ENCODE peak calls at places on chromosome 11, in four cellular contexts. T is cardiac muscle cell, C is mucosa of descending colon, F is body of pancreas. R is an unnamed sample.

GRCh38 chr11:119432484-119433368 is 9.8 kb upstream of the THY1 start:
- DNase-seq in F (peak; percentile 41), C (no peak), T (peak; percentile 84), R (no peak)

GRCh38 chr11:122019908-122020694 is 95.9 kb downstream of the BLID start:
- DNase-seq in T (no peak), C (no peak), F (no peak), R (no peak)

GRCh38 chr11:44286911-44287310 is 23.0 kb downstream of the ALX4 start:
- DNase-seq in T (no peak), F (no peak), C (no peak), R (no peak)

GRCh38 chr11:22276535-22276934 is 61.6 kb upstream of the SLC17A6 start:
- DNase-seq in T (no peak), C (no peak), F (no peak), R (no peak)

GRCh38 chr11:134679592-134679991 is 267.6 kb upstream of the B3GAT1 start:
- DNase-seq in F (no peak), C (no peak), T (no peak), R (no peak)

GRCh38 chr11:6612008-6612815 is at the start of gene TAF10:
- DNase-seq in T (peak; percentile 98), F (peak; percentile 99), C (peak; percentile 99), R (peak; percentile 99)

GRCh38 chr11:126334665-126335462 is 20.6 kb upstream of the ST3GAL4 start:
- DNase-seq in F (no peak), C (peak; percentile 12), T (no peak), R (peak; percentile 22)

GRCh38 chr11:71095294-71095850 is 157.0 kb downstream of the SHANK2 start:
- DNase-seq in F (no peak), T (no peak), C (peak; percentile 5), R (no peak)

GRCh38 chr11:117239295-117239694 is 6.8 kb downstream of the RNF214 start:
- DNase-seq in T (peak; percentile 91), C (no peak), F (no peak), R (no peak)

GRCh38 chr11:31656051-31656450 is 146.5 kb downstream of the ELP4 start:
- DNase-seq in F (no peak), T (peak; percentile 18), C (no peak), R (no peak)

GRCh38 chr11:69240332-69241074 is 53.5 kb upstream of the MYEOV start:
- DNase-seq in T (peak; percentile 45), F (peak; percentile 33), C (no peak), R (no peak)

GRCh38 chr11:100778386-100778785 is 91.3 kb downstream of the ARHGAP42 start:
- DNase-seq in F (no peak), C (no peak), T (no peak), R (no peak)

GRCh38 chr11:88246680-88247079 is 71.4 kb upstream of the RAB38 start:
- DNase-seq in C (no peak), T (peak; percentile 75), F (peak; percentile 9), R (no peak)

GRCh38 chr11:85941380-85941973 is 86.3 kb downstream of the CCDC83 start:
- DNase-seq in F (peak; percentile 57), T (peak; percentile 86), C (no peak), R (peak; percentile 63)

GRCh38 chr11:125593113-125593761 is 585 bp downstream of the STT3A start:
- DNase-seq in T (peak; percentile 46), F (peak; percentile 24), C (no peak), R (no peak)

GRCh38 chr11:35750315-35750714 is 87.7 kb downstream of the TRIM44 start:
- DNase-seq in C (no peak), T (no peak), F (no peak), R (no peak)

GRCh38 chr11:554824-555499 is 5.6 kb downstream of the LMNTD2 start:
- DNase-seq in C (peak; percentile 87), F (peak; percentile 83), T (peak; percentile 45), R (peak; percentile 55)

GRCh38 chr11:61737131-61737530 is 15.3 kb upstream of the MYRF start:
- DNase-seq in T (no peak), F (no peak), C (no peak), R (no peak)

GRCh38 chr11:15123849-15124248 is 9.1 kb downstream of the INSC start:
- DNase-seq in C (no peak), F (no peak), T (peak; percentile 54), R (no peak)

GRCh38 chr11:40030867-40031266 is 1428.6 kb downstream of the LRRC4C start:
- DNase-seq in C (no peak), T (no peak), F (no peak), R (no peak)

GRCh38 chr11:13010737-13011342 is 1.7 kb downstream of the RASSF10 start:
- DNase-seq in T (peak; percentile 6), F (no peak), C (peak; percentile 49), R (no peak)

DNA sequence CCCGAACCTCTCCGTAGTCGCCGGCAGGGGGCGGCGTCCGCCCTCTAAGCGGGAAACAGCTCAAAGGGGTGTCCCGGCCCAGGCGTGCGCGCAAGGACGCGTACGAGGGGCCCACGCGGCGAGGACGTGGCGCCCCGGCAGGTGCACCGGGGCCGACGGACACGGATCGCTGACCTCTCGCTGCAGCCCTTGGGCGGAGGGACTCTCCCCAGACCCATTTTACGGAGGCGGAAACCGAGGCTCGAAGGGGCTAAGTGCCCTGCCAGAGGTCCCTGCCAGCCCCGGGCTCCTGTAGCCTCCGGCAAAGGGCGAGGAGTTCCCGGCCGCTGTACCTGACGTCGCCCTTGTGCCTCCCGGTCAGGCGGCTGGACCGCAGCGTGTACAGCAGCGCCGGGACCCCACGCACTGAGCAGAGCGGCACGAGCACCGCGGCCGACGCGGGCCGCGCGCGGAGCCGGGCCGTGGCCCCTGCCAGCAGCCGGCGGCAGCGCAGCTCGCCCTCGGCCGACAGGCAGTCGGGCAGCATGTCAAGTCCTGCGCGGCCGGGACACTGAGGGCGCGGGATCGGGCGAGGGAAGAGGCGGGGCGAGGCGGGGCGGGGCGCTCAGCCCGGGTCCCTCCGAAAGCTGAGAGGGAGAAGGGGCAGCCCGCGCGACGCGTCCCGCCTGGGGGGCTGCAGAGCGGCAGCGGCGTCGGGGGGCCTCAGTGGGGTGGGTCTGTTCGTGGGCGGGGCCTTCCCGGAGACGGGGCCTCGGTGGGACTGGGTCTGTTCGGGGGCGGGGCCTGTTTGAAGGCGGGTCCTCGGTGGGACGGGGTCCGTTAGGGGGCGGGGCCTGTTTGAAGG is at the start of gene NUDT8:
- DNase-seq in C (peak; percentile 94), F (peak; percentile 88), T (peak; percentile 82), R (peak; percentile 85)
- TF ChIP-seq CTCF in C (peak; percentile 2), F (peak; percentile 91), T (peak; percentile 79), R (peak; percentile 93)

GRCh38 chr11:63831326-63831725 is 7.6 kb upstream of the MARK2 start:
- DNase-seq in T (no peak), F (no peak), C (no peak), R (no peak)

GRCh38 chr11:63833048-63833447 is 5.9 kb upstream of the MARK2 start:
- DNase-seq in T (no peak), F (no peak), C (no peak), R (no peak)

GRCh38 chr11:63826471-63827190 is 12.3 kb upstream of the MARK2 start:
- DNase-seq in T (no peak), F (peak; percentile 11), C (no peak), R (no peak)

GRCh38 chr11:63832336-63832735 is 6.6 kb upstream of the MARK2 start:
- DNase-seq in T (no peak), C (no peak), F (no peak), R (no peak)

GRCh38 chr11:63829823-63830489 is 9.0 kb upstream of the MARK2 start:
- DNase-seq in T (peak; percentile 52), C (no peak), F (no peak), R (no peak)
- TF ChIP-seq CTCF in T (peak; percentile 34), C (no peak), F (no peak), R (peak; percentile 12)

GRCh38 chr11:3969613-3970012 is 114.1 kb downstream of the STIM1 start:
- DNase-seq in T (no peak), C (no peak), F (no peak), R (no peak)

GRCh38 chr11:3969200-3969599 is 113.7 kb downstream of the STIM1 start:
- DNase-seq in F (no peak), C (no peak), T (no peak), R (no peak)

GRCh38 chr11:3970101-3970500 is 114.6 kb downstream of the STIM1 start:
- DNase-seq in C (no peak), F (no peak), T (no peak), R (no peak)

GRCh38 chr11:3972431-3972830 is 117.0 kb downstream of the STIM1 start:
- DNase-seq in F (no peak), C (no peak), T (no peak), R (no peak)

GRCh38 chr11:3971756-3972404 is 116.4 kb downstream of the STIM1 start:
- DNase-seq in F (no peak), C (no peak), T (peak; percentile 41), R (no peak)
- TF ChIP-seq CTCF in F (no peak), C (no peak), T (no peak), R (no peak)

GRCh38 chr11:19953909-19954308 is 206.4 kb downstream of the DBX1 start:
- DNase-seq in C (no peak), F (peak; percentile 62), T (peak; percentile 78), R (no peak)
- TF ChIP-seq CTCF in C (no peak), F (peak; percentile 34), T (peak; percentile 65), R (peak; percentile 47)

GRCh38 chr11:111978028-111978771 is 41.1 kb downstream of the DIXDC1 start:
- DNase-seq in C (no peak), T (peak; percentile 81), F (peak; percentile 22), R (peak; percentile 43)
- TF ChIP-seq CTCF in C (no peak), T (no peak), F (no peak), R (no peak)

DNA sequence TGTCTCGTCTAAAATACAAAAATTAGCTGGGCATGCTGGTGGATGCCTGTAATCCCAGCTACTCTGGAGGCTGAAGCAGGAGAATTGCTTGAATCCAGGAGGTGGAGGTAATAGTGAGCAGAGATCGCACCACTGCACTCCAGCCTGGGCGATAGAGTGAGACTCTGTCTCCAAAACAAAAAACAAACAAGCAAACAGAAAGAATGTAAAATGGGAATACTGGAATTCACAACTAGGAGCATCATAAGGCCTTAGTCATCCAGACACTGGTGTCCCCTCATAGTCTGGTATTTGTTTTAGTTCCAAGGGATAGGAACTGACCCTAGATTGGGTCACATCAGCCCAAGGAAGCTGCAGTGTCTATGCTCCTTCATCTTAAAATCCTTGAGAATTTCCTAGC is 520.8 kb downstream of the NELL1 start:
- DNase-seq in C (no peak), T (no peak), F (no peak), R (no peak)
- TF ChIP-seq CTCF in C (no peak), T (no peak), F (no peak), R (no peak)

GRCh38 chr11:10683429-10683828 is 10.1 kb downstream of the IRAG1 start:
- DNase-seq in C (no peak), F (no peak), T (no peak), R (no peak)

GRCh38 chr11:10693509-10694071 is at the start of gene IRAG1:
- DNase-seq in F (peak; percentile 23), T (peak; percentile 82), C (peak; percentile 64), R (peak; percentile 68)

GRCh38 chr11:10692716-10693115 is 839 bp downstream of the IRAG1 start:
- DNase-seq in T (no peak), C (no peak), F (no peak), R (no peak)

DNA sequence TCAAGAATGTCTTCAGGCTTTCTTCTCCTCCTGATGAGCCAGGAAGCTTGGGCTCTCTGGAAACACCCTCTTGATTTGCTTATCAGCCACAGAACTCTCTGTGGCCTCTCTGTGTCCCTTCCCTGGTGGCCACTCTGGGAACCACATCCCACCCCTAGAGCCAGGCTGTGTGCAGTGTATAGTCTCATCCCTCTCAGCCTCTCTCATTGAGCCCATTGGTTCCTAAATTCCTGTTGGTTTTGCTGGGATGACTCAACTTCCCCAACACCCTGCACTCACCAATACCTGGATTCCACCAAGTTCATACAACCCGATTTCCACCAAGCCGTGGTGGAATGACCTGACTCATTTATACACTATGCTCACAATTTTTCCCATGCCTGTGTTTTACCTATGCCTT is 5.2 kb downstream of the IRAG1 start:
- DNase-seq in T (no peak), C (no peak), F (no peak), R (no peak)
- TF ChIP-seq CTCF in T (peak; percentile 28), C (no peak), F (no peak), R (no peak)

R was measured in heart left ventricle.